ENCODE peak calls at places on chromosomes 13 and 19, in nine cellular contexts. H, D, N, E, F, G, B, U and X are unnamed samples.

GRCh38 chr19:1676351-1677266 is 24.2 kb upstream of the TCF3 start:
- DNase-seq in H (no peak), D (no peak), N (no peak), E (no peak), F (no peak), G (no peak), B (no peak), U (no peak), X (peak; percentile 65)

GRCh38 chr19:43782689-43783231 is 2.0 kb upstream of the KCNN4 start:
- DNase-seq in H (no peak), D (no peak), N (no peak), E (no peak), F (no peak), G (peak; percentile 75), B (no peak), U (no peak), X (no peak)

GRCh38 chr13:113761136-113761535 is 2.1 kb downstream of the TMEM255B start:
- DNase-seq in H (no peak), D (no peak), N (no peak), E (no peak), F (no peak), G (no peak), B (no peak), U (no peak), X (no peak)

GRCh38 chr19:49499030-49499670 is 2.9 kb downstream of the RPS11 start:
- DNase-seq in H (no peak), D (no peak), N (no peak), E (no peak), F (no peak), G (no peak), B (no peak), U (no peak), X (no peak)

GRCh38 chr13:72541674-72542073 is 185.8 kb downstream of the MZT1 start:
- DNase-seq in H (no peak), D (no peak), N (no peak), E (no peak), F (no peak), G (no peak), B (no peak), U (no peak), X (no peak)

GRCh38 chr13:104043184-104043583 is 977.0 kb upstream of the SLC10A2 start:
- DNase-seq in H (no peak), D (no peak), N (peak; percentile 17), E (no peak), F (no peak), G (no peak), B (no peak), U (no peak), X (no peak)

GRCh38 chr13:49444517-49445395 is 682 bp downstream of the SETDB2 start:
- DNase-seq in H (peak; percentile 16), D (no peak), N (peak; percentile 69), E (peak; percentile 24), F (peak; percentile 61), G (no peak), B (no peak), U (peak; percentile 70), X (no peak)

GRCh38 chr13:79782541-79783216 is 301.7 kb downstream of the NDFIP2 start:
- DNase-seq in H (peak; percentile 62), D (no peak), N (peak; percentile 74), E (peak; percentile 76), F (peak; percentile 71), G (no peak), B (no peak), U (peak; percentile 70), X (peak; percentile 85)

GRCh38 chr19:46225558-46226004 is 4.0 kb upstream of the IGFL1 start:
- DNase-seq in H (no peak), D (no peak), N (peak; percentile 31), E (peak; percentile 23), F (no peak), G (no peak), B (no peak), U (no peak), X (no peak)

GRCh38 chr13:113796948-113797676 is 38.1 kb downstream of the TMEM255B start:
- DNase-seq in H (no peak), D (peak; percentile 30), N (no peak), E (no peak), F (no peak), G (peak; percentile 77), B (no peak), U (no peak), X (no peak)

GRCh38 chr19:5178051-5178450 is 162.6 kb downstream of the PTPRS start:
- DNase-seq in H (no peak), D (no peak), N (no peak), E (no peak), F (no peak), G (no peak), B (no peak), U (no peak), X (no peak)

GRCh38 chr19:32901504-32902161 is 32.1 kb upstream of the SLC7A9 start:
- DNase-seq in H (no peak), D (no peak), N (no peak), E (no peak), F (no peak), G (no peak), B (no peak), U (no peak), X (no peak)

GRCh38 chr19:32902448-32902847 is 32.9 kb upstream of the SLC7A9 start:
- DNase-seq in H (no peak), D (no peak), N (no peak), E (peak; percentile 18), F (no peak), G (no peak), B (no peak), U (peak; percentile 28), X (no peak)

GRCh38 chr19:32891609-32892008 is 22.0 kb upstream of the SLC7A9 start:
- DNase-seq in H (no peak), D (no peak), N (no peak), E (no peak), F (no peak), G (no peak), B (no peak), U (no peak), X (no peak)

GRCh38 chr19:32895384-32895783 is 25.8 kb upstream of the SLC7A9 start:
- DNase-seq in H (no peak), D (no peak), N (no peak), E (no peak), F (no peak), G (no peak), B (no peak), U (no peak), X (no peak)

GRCh38 chr19:32896516-32897214 is 27.1 kb upstream of the SLC7A9 start:
- DNase-seq in H (no peak), D (no peak), N (peak; percentile 21), E (no peak), F (no peak), G (no peak), B (no peak), U (no peak), X (no peak)
- H3K4me1 ChIP-seq in H (no peaks in the 10 kb centered on the region), D (no peaks in the 10 kb centered on the region), N (no peaks in the 10 kb centered on the region), E (no peaks in the 10 kb centered on the region), F (no peaks in the 10 kb centered on the region), G (no peaks in the 10 kb centered on the region), B (no peaks in the 10 kb centered on the region), U (no peaks in the 10 kb centered on the region), X (no peaks in the 10 kb centered on the region)

DNA sequence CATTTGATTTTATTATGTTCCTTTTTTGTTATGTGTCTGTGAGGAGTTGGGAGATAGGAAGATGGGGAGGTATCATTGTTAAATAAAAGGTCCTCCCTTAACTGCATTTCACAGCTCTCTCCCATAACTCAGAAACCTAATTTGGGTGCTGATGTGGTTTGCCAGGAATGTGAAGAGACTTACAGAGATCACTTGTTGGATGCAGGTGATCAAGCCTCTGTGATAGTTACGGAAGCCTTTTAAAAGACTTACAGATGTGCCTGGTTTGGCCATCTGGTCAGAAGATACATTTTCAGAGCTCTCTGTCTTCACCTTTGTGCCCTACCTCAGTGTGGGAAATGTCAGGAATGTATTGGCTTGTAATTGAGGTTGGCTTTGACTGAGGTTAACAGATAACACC is 146.1 kb downstream of the STOML3 start:
- DNase-seq in H (no peak), D (no peak), N (no peak), E (peak; percentile 13), F (no peak), G (no peak), B (no peak), U (no peak), X (no peak)
- TF ChIP-seq CTCF in H (no peak), D (no peak), N (no peak), E (no peak), F (no peak), G (no peak), B (no peak), U (no peak), X (no peak)

DNA sequence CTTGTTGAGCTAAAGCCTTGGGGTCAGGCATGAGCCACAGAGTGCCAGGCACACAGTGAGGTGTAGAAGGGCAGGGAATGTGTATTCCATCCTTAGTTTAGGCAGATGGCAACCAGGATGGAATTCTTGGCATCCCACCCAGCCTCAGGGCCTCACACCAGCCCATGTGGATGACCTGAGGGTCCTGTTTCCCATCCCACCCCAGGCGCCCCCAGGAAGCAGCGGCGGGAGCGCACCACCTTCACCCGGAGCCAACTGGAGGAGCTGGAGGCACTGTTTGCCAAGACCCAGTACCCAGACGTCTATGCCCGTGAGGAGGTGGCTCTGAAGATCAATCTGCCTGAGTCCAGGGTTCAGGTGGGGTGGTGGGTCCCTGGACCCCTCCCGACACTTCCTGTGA is 14.3 kb downstream of the CRX start:
- DNase-seq in H (no peak), D (no peak), N (no peak), E (no peak), F (no peak), G (peak; percentile 65), B (no peak), U (no peak), X (no peak)
- H3K4me3 ChIP-seq in H (no peak overlapping the region), D (no peak overlapping the region), N (no peak overlapping the region), E (no peak overlapping the region), F (no peak overlapping the region), G (no peak overlapping the region), B (no peak overlapping the region), U (no peak overlapping the region), X (no peak overlapping the region)

GRCh38 chr13:23509781-23510543 is 60.2 kb upstream of the TNFRSF19 start:
- DNase-seq in H (no peak), D (no peak), N (peak; percentile 73), E (no peak), F (no peak), G (no peak), B (no peak), U (no peak), X (no peak)
- H3K4me1 ChIP-seq in H (peaks cover 16% of the 10 kb centered on the region), D (no peaks in the 10 kb centered on the region), N (peaks cover 24% of the 10 kb centered on the region), E (peaks cover 13% of the 10 kb centered on the region), F (no peaks in the 10 kb centered on the region), G (no peaks in the 10 kb centered on the region), B (no peaks in the 10 kb centered on the region), U (peaks cover 7% of the 10 kb centered on the region), X (no peaks in the 10 kb centered on the region)

GRCh38 chr19:28466107-28467045 is 746.6 kb downstream of the UQCRFS1 start:
- DNase-seq in H (peak; percentile 44), D (no peak), N (peak; percentile 51), E (peak; percentile 72), F (peak; percentile 77), G (no peak), B (no peak), U (peak; percentile 78), X (no peak)
- TF ChIP-seq CTCF in H (peak; percentile 81), D (peak; percentile 51), N (peak; percentile 69), E (peak; percentile 69), F (peak; percentile 80), G (peak; percentile 47), B (peak; percentile 31), U (peak; percentile 91), X (peak; percentile 79)

GRCh38 chr19:34218818-34219164 is 35.6 kb upstream of the GARRE1 start:
- DNase-seq in H (no peak), D (no peak), N (no peak), E (no peak), F (no peak), G (no peak), B (no peak), U (no peak), X (no peak)
- H3K4me3 ChIP-seq in H (no peak overlapping the region), D (no peak overlapping the region), N (no peak overlapping the region), E (no peak overlapping the region), F (no peak overlapping the region), G (no peak overlapping the region), B (no peak overlapping the region), U (no peak overlapping the region), X (no peak overlapping the region)